ENCODE peak calls at places on chromosomes 16 and 17, in nine cellular contexts. One of them, this sample, is unnamed.

GRCh38 chr17:73323622-73324455 is 12.0 kb upstream of the CDC42EP4 start:
- DNase-seq in keratinocyte: no peak
- DNase-seq in glutamatergic neuron: no peak
- DNase-seq in MM.1S: no peak
- DNase-seq in H9: no peak
- DNase-seq in tibial artery: peak; percentile 48
- DNase-seq in foreskin fibroblast: peak; percentile 72
- DNase-seq in WTC11: no peak
- DNase-seq in CD4-positive, alpha-beta T cell: no peak
- DNase-seq in this sample: no peak

GRCh38 chr17:43851744-43852143 is 4.8 kb downstream of the CD300LG start:
- DNase-seq in keratinocyte: no peak
- DNase-seq in glutamatergic neuron: no peak
- DNase-seq in MM.1S: no peak
- DNase-seq in H9: no peak
- DNase-seq in tibial artery: no peak
- DNase-seq in foreskin fibroblast: no peak
- DNase-seq in WTC11: no peak
- DNase-seq in CD4-positive, alpha-beta T cell: no peak
- DNase-seq in this sample: no peak

GRCh38 chr17:67221062-67221998 is 23.7 kb downstream of the HELZ start:
- DNase-seq in keratinocyte: no peak
- DNase-seq in glutamatergic neuron: peak; percentile 30
- DNase-seq in MM.1S: no peak
- DNase-seq in H9: no peak
- DNase-seq in tibial artery: peak; percentile 26
- DNase-seq in foreskin fibroblast: no peak
- DNase-seq in WTC11: no peak
- DNase-seq in CD4-positive, alpha-beta T cell: no peak
- DNase-seq in this sample: peak; percentile 41

GRCh38 chr16:20612551-20613470 is 36.6 kb upstream of the ACSM2B start:
- DNase-seq in keratinocyte: no peak
- DNase-seq in glutamatergic neuron: no peak
- DNase-seq in MM.1S: no peak
- DNase-seq in H9: no peak
- DNase-seq in tibial artery: peak; percentile 78
- DNase-seq in foreskin fibroblast: no peak
- DNase-seq in WTC11: no peak
- DNase-seq in CD4-positive, alpha-beta T cell: no peak
- DNase-seq in this sample: no peak

GRCh38 chr16:47728229-47728628 is 267.1 kb downstream of the PHKB start:
- DNase-seq in keratinocyte: no peak
- DNase-seq in glutamatergic neuron: no peak
- DNase-seq in MM.1S: no peak
- DNase-seq in H9: no peak
- DNase-seq in tibial artery: no peak
- DNase-seq in foreskin fibroblast: no peak
- DNase-seq in WTC11: no peak
- DNase-seq in CD4-positive, alpha-beta T cell: no peak
- DNase-seq in this sample: no peak

GRCh38 chr16:84450176-84450865 is 54.1 kb downstream of the MEAK7 start:
- DNase-seq in keratinocyte: no peak
- DNase-seq in glutamatergic neuron: no peak
- DNase-seq in MM.1S: no peak
- DNase-seq in H9: peak; percentile 19
- DNase-seq in tibial artery: no peak
- DNase-seq in foreskin fibroblast: no peak
- DNase-seq in WTC11: no peak
- DNase-seq in CD4-positive, alpha-beta T cell: no peak
- DNase-seq in this sample: no peak

GRCh38 chr17:16916557-16916920 is 55.4 kb downstream of the TNFRSF13B start:
- DNase-seq in keratinocyte: no peak
- DNase-seq in glutamatergic neuron: no peak
- DNase-seq in MM.1S: no peak
- DNase-seq in H9: no peak
- DNase-seq in tibial artery: peak; percentile 11
- DNase-seq in foreskin fibroblast: no peak
- DNase-seq in WTC11: no peak
- DNase-seq in CD4-positive, alpha-beta T cell: no peak
- DNase-seq in this sample: no peak

GRCh38 chr17:55492951-55493350 is 18.3 kb downstream of the SMIM36 start:
- DNase-seq in keratinocyte: no peak
- DNase-seq in glutamatergic neuron: no peak
- DNase-seq in MM.1S: no peak
- DNase-seq in H9: no peak
- DNase-seq in tibial artery: no peak
- DNase-seq in foreskin fibroblast: no peak
- DNase-seq in WTC11: no peak
- DNase-seq in CD4-positive, alpha-beta T cell: no peak
- DNase-seq in this sample: peak; percentile 6

GRCh38 chr17:71171270-71171669 is 949.5 kb upstream of the SOX9 start:
- DNase-seq in keratinocyte: no peak
- DNase-seq in glutamatergic neuron: no peak
- DNase-seq in MM.1S: no peak
- DNase-seq in H9: no peak
- DNase-seq in tibial artery: no peak
- DNase-seq in foreskin fibroblast: no peak
- DNase-seq in WTC11: no peak
- DNase-seq in CD4-positive, alpha-beta T cell: no peak
- DNase-seq in this sample: no peak

GRCh38 chr17:10549108-10549842 is at the start of gene MYH2:
- DNase-seq in keratinocyte: no peak
- DNase-seq in glutamatergic neuron: no peak
- DNase-seq in MM.1S: no peak
- DNase-seq in H9: peak; percentile 73
- DNase-seq in tibial artery: no peak
- DNase-seq in foreskin fibroblast: no peak
- DNase-seq in WTC11: peak; percentile 20
- DNase-seq in CD4-positive, alpha-beta T cell: no peak
- DNase-seq in this sample: no peak

GRCh38 chr16:57167951-57168350 is 17.9 kb downstream of the PSME3IP1 start:
- DNase-seq in keratinocyte: no peak
- DNase-seq in glutamatergic neuron: no peak
- DNase-seq in MM.1S: peak; percentile 69
- DNase-seq in H9: no peak
- DNase-seq in tibial artery: no peak
- DNase-seq in foreskin fibroblast: peak; percentile 61
- DNase-seq in WTC11: no peak
- DNase-seq in CD4-positive, alpha-beta T cell: no peak
- DNase-seq in this sample: no peak

GRCh38 chr16:14309001-14309886 is 238.1 kb downstream of the MRTFB start:
- DNase-seq in keratinocyte: peak; percentile 72
- DNase-seq in glutamatergic neuron: no peak
- DNase-seq in MM.1S: no peak
- DNase-seq in H9: peak; percentile 82
- DNase-seq in tibial artery: no peak
- DNase-seq in foreskin fibroblast: no peak
- DNase-seq in WTC11: peak; percentile 65
- DNase-seq in CD4-positive, alpha-beta T cell: no peak
- DNase-seq in this sample: no peak

GRCh38 chr16:85327731-85328664 is 215.7 kb upstream of the CIBAR2 start:
- DNase-seq in keratinocyte: no peak
- DNase-seq in glutamatergic neuron: peak; percentile 73
- DNase-seq in MM.1S: no peak
- DNase-seq in H9: peak; percentile 97
- DNase-seq in tibial artery: no peak
- DNase-seq in foreskin fibroblast: no peak
- DNase-seq in WTC11: peak; percentile 92
- DNase-seq in CD4-positive, alpha-beta T cell: no peak
- DNase-seq in this sample: peak; percentile 79

DNA sequence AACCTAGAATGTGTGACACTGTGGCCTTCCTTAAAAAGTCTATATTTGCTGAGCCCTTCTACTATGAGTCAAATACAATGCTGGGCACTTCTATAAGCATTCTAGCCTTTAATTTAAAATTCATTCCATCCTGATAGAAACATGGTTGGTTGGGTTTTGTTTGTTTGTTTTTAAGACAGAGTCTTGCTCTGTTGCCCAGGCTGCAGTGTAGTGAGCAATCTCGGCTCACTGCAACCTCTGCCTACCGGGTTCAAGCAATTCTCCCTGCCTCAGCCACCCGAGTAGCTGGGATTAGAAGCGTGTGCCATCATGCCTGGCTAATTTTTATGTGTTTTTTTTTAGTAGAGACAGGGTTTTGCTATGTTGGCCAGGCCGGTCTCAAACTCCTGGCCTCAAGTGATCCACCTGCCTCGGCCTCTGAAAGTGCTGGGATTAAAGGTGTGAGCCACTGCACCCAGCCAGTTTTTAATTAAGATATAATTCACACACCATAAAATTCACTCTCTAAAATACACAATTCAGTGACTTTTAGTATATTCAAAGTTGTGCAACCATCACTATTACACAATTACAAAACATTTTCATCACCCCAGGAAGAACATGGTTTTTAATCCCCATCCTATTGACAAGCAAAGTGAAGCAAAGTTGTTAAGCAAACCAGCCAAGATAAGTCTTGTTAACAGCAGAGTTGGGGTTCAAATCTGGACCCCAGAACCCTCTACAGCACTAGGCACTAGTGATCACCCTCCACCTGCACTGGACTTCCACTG is 42.8 kb downstream of the CMTM4 start:
- DNase-seq in keratinocyte: no peak
- DNase-seq in glutamatergic neuron: no peak
- DNase-seq in MM.1S: no peak
- DNase-seq in H9: no peak
- DNase-seq in tibial artery: no peak
- DNase-seq in foreskin fibroblast: no peak
- DNase-seq in WTC11: no peak
- DNase-seq in CD4-positive, alpha-beta T cell: no peak
- DNase-seq in this sample: no peak
- TF ChIP-seq CTCF in keratinocyte: no peak
- TF ChIP-seq CTCF in glutamatergic neuron: no peak
- TF ChIP-seq CTCF in MM.1S: no peak
- TF ChIP-seq CTCF in H9: no peak
- TF ChIP-seq CTCF in tibial artery: no peak
- TF ChIP-seq CTCF in foreskin fibroblast: no peak
- TF ChIP-seq CTCF in WTC11: no peak
- TF ChIP-seq CTCF in CD4-positive, alpha-beta T cell: no peak
- TF ChIP-seq CTCF in this sample: no peak

DNA sequence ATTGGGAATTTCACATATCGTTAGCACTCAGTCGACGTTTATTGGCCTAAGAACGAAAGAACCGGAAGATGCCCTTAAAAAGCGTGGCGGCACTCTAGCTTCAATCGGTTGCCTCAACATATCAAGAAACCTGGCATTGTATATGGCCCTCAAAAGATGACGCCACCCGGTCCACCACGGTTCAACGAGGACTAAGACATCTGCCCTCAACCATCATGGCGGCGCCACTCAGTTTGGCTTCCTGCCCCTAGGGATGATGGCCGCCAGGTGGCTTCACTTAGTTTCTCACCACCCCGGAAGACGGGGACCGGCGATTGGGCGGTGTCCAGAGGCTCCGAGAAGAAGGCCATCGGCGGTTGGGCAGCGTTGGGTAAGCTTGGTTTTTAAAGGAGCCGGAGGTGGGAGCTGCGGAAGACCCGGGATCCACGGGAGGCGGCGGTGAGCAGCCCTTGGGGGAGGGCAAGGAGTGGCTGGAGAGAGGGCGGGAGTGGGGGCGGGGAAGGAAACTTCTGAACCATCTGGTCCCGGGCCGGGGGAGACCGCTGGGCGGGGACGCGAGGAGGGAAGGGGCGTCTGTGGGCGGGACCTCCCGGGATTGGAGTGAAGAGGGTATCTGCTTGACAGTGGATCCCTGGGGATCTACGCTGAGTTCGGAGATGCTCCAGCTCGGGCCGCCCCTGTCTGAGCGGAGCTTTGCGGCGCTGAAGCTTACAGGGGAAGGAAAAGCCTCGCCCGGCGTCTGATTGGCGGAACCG is at the start of gene PRR14:
- DNase-seq in keratinocyte: peak; percentile 94
- DNase-seq in glutamatergic neuron: peak; percentile 100
- DNase-seq in MM.1S: peak; percentile 99
- DNase-seq in H9: peak; percentile 100
- DNase-seq in tibial artery: peak; percentile 100
- DNase-seq in foreskin fibroblast: peak; percentile 99
- DNase-seq in WTC11: peak; percentile 98
- DNase-seq in CD4-positive, alpha-beta T cell: peak; percentile 96
- DNase-seq in this sample: peak; percentile 94
- TF ChIP-seq CTCF in keratinocyte: no peak
- TF ChIP-seq CTCF in glutamatergic neuron: peak; percentile 58
- TF ChIP-seq CTCF in MM.1S: no peak
- TF ChIP-seq CTCF in H9: no peak
- TF ChIP-seq CTCF in tibial artery: peak; percentile 63
- TF ChIP-seq CTCF in foreskin fibroblast: no peak
- TF ChIP-seq CTCF in WTC11: peak; percentile 16
- TF ChIP-seq CTCF in CD4-positive, alpha-beta T cell: no peak
- TF ChIP-seq CTCF in this sample: peak; percentile 32

GRCh38 chr17:49000943-49001342 is 3.8 kb downstream of the IGF2BP1 start:
- DNase-seq in keratinocyte: no peak
- DNase-seq in glutamatergic neuron: no peak
- DNase-seq in MM.1S: no peak
- DNase-seq in H9: no peak
- DNase-seq in tibial artery: no peak
- DNase-seq in foreskin fibroblast: no peak
- DNase-seq in WTC11: no peak
- DNase-seq in CD4-positive, alpha-beta T cell: no peak
- DNase-seq in this sample: no peak

GRCh38 chr17:48997103-48997826 is at the start of gene IGF2BP1:
- DNase-seq in keratinocyte: no peak
- DNase-seq in glutamatergic neuron: peak; percentile 73
- DNase-seq in MM.1S: no peak
- DNase-seq in H9: peak; percentile 86
- DNase-seq in tibial artery: no peak
- DNase-seq in foreskin fibroblast: peak; percentile 61
- DNase-seq in WTC11: peak; percentile 77
- DNase-seq in CD4-positive, alpha-beta T cell: no peak
- DNase-seq in this sample: peak; percentile 58

GRCh38 chr17:48996696-48997102 is 486 bp upstream of the IGF2BP1 start:
- DNase-seq in keratinocyte: no peak
- DNase-seq in glutamatergic neuron: no peak
- DNase-seq in MM.1S: no peak
- DNase-seq in H9: no peak
- DNase-seq in tibial artery: no peak
- DNase-seq in foreskin fibroblast: no peak
- DNase-seq in WTC11: no peak
- DNase-seq in CD4-positive, alpha-beta T cell: no peak
- DNase-seq in this sample: peak; percentile 53

GRCh38 chr17:48997827-48998556 is 807 bp downstream of the IGF2BP1 start:
- DNase-seq in keratinocyte: no peak
- DNase-seq in glutamatergic neuron: peak; percentile 52
- DNase-seq in MM.1S: no peak
- DNase-seq in H9: peak; percentile 41
- DNase-seq in tibial artery: no peak
- DNase-seq in foreskin fibroblast: no peak
- DNase-seq in WTC11: peak; percentile 40
- DNase-seq in CD4-positive, alpha-beta T cell: no peak
- DNase-seq in this sample: peak; percentile 45

GRCh38 chr17:48998557-48999440 is 1.6 kb downstream of the IGF2BP1 start:
- DNase-seq in keratinocyte: no peak
- DNase-seq in glutamatergic neuron: no peak
- DNase-seq in MM.1S: no peak
- DNase-seq in H9: peak; percentile 36
- DNase-seq in tibial artery: no peak
- DNase-seq in foreskin fibroblast: no peak
- DNase-seq in WTC11: no peak
- DNase-seq in CD4-positive, alpha-beta T cell: no peak
- DNase-seq in this sample: peak; percentile 53
- TF ChIP-seq CTCF in keratinocyte: no peak
- TF ChIP-seq CTCF in glutamatergic neuron: no peak
- TF ChIP-seq CTCF in MM.1S: no peak
- TF ChIP-seq CTCF in H9: peak; percentile 39
- TF ChIP-seq CTCF in tibial artery: no peak
- TF ChIP-seq CTCF in foreskin fibroblast: no peak
- TF ChIP-seq CTCF in WTC11: no peak
- TF ChIP-seq CTCF in CD4-positive, alpha-beta T cell: no peak
- TF ChIP-seq CTCF in this sample: no peak

GRCh38 chr16:1923299-1924034 is 5.3 kb upstream of the HS3ST6 start:
- DNase-seq in keratinocyte: no peak
- DNase-seq in glutamatergic neuron: peak; percentile 77
- DNase-seq in MM.1S: no peak
- DNase-seq in H9: peak; percentile 91
- DNase-seq in tibial artery: no peak
- DNase-seq in foreskin fibroblast: peak; percentile 27
- DNase-seq in WTC11: peak; percentile 66
- DNase-seq in CD4-positive, alpha-beta T cell: no peak
- DNase-seq in this sample: no peak
- TF ChIP-seq CTCF in keratinocyte: peak; percentile 14
- TF ChIP-seq CTCF in glutamatergic neuron: peak; percentile 67
- TF ChIP-seq CTCF in MM.1S: peak; percentile 10
- TF ChIP-seq CTCF in H9: peak; percentile 76
- TF ChIP-seq CTCF in tibial artery: no peak
- TF ChIP-seq CTCF in foreskin fibroblast: peak; percentile 31
- TF ChIP-seq CTCF in WTC11: no peak
- TF ChIP-seq CTCF in CD4-positive, alpha-beta T cell: no peak
- TF ChIP-seq CTCF in this sample: peak; percentile 24

This sample was measured in endothelial cell.